ENCODE peak calls at places on chromosomes 3 and 15, in seven cellular contexts. E is mammary epithelial cell, N is body of pancreas, T is heart left ventricle, H is left lung, D is neuronal stem cell, Y is prostate gland. M is an unnamed sample.

GRCh38 chr15:81939604-81940440 is 106.0 kb downstream of the MEX3B start:
- DNase-seq in E (peak; percentile 53), N (no peak), H (no peak), D (peak; percentile 30), T (no peak), Y (no peak), M (no peak)

GRCh38 chr3:101084404-101084803 is 91.2 kb upstream of the ABI3BP start:
- DNase-seq in T (no peak), N (no peak), D (no peak), Y (no peak), E (no peak), H (no peak), M (no peak)

GRCh38 chr3:13042932-13043275 is 30.3 kb downstream of the IQSEC1 start:
- DNase-seq in D (no peak), H (no peak), Y (no peak), N (no peak), E (no peak), T (no peak), M (no peak)

GRCh38 chr3:132536442-132537153 is 60.5 kb upstream of the ACKR4 start:
- DNase-seq in E (no peak), Y (no peak), H (no peak), D (no peak), T (no peak), N (no peak), M (no peak)

GRCh38 chr3:4824948-4825325 is 154.3 kb upstream of the BHLHE40 start:
- DNase-seq in H (no peak), Y (no peak), T (no peak), N (no peak), E (peak; percentile 80), D (no peak), M (no peak)

GRCh38 chr3:184690236-184690883 is 21.5 kb downstream of the MAGEF1 start:
- DNase-seq in T (no peak), E (no peak), D (no peak), Y (no peak), H (no peak), N (no peak), M (no peak)

GRCh38 chr3:128107809-128108208 is 15.8 kb downstream of the RUVBL1 start:
- DNase-seq in H (no peak), N (no peak), D (no peak), E (no peak), Y (no peak), T (peak; percentile 57), M (no peak)

GRCh38 chr3:127685708-127686511 is 13.2 kb downstream of the ABTB1 start:
- DNase-seq in T (no peak), Y (no peak), E (no peak), N (no peak), H (no peak), D (no peak), M (no peak)

GRCh38 chr3:98095870-98096269 is 8.9 kb downstream of the OR5AC2 start:
- DNase-seq in N (no peak), T (no peak), Y (no peak), D (no peak), H (no peak), E (no peak), M (no peak)

GRCh38 chr3:153704115-153704514 is 417.1 kb upstream of the ARHGEF26 start:
- DNase-seq in Y (no peak), E (peak; percentile 17), H (no peak), T (no peak), D (no peak), N (no peak), M (no peak)

GRCh38 chr3:169865176-169865800 is 4.4 kb downstream of the LRRC31 start:
- DNase-seq in E (no peak), H (no peak), N (no peak), Y (no peak), D (no peak), T (no peak), M (no peak)

GRCh38 chr3:14216257-14217048 is 37.8 kb downstream of the LSM3 start:
- DNase-seq in E (no peak), D (peak; percentile 74), T (peak; percentile 37), N (no peak), H (no peak), Y (no peak), M (no peak)

DNA sequence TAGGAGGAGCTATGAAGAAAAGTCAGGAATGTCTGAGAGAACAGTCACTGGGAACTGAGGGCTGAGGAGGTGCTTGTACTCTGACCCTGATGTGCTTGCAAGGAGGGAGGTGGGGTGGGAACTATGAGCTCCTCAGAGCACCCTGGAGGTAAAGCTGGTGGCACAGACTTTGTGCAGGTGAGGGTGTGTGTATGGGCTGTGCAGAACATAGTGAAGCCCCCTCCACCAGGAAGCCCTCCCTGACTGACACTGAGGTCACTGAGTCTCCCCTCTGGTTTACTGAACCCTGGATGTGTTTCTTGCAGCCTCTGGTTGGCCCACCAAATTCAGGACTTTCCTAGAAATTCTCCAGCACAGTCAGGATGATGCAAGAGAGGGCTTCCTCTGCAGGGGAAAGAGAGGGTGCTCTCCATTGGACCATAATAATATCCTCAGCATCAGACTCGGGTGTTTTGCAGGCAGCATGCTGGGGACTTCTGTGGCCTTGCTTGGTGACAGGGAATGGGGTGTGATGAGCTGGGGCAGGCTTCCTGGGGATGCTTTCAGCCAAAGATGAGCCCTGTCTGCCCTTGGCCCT is 1.5 kb upstream of the ISLR start:
- DNase-seq in T (no peak), D (no peak), E (no peak), Y (no peak), N (no peak), H (no peak), M (no peak)
- H3K4me3 ChIP-seq in T (no peak overlapping the region), D (no peak overlapping the region), E (no peak overlapping the region), Y (no peak overlapping the region), N (no peak overlapping the region), H (no peak overlapping the region), M (no peak overlapping the region)

DNA sequence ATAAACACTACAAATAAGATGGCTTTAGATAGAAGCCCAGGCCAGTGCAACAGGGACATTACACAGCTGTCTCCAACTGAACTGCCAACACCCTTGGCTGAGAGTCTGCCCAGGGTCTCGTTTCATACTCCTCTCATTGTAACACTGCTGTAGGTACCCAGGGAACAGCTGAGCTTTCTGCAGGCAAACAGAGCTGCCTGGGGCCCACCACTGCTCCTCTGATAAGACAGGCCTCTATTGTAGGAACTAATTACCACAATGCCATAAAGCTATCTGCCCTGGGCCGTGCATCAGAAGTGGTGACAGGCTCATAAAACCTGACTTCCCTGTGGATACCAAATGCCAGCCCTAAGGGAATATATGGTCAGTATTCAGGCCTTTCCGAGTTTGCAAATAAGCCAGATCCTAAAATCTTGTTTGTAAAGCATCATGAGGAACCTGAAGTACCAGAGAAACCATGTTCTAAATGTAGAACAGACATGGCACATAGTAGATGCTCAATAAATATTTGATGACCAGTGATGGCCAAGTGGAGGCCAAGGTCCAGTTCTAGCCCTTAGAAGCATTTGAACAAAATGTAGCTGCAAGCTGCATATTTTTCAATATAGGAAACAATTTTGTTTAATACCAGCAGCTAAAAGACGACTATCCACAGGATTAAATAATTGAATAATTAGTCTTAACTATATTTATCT is 84.3 kb upstream of the NEO1 start:
- DNase-seq in N (no peak), D (no peak), E (no peak), H (no peak), T (no peak), Y (no peak), M (no peak)
- H3K27ac ChIP-seq in N (no peak overlapping the region), D (no peak overlapping the region), E (no peak overlapping the region), H (no peak overlapping the region), T (no peak overlapping the region), Y (no peak overlapping the region), M (no peak overlapping the region)

DNA sequence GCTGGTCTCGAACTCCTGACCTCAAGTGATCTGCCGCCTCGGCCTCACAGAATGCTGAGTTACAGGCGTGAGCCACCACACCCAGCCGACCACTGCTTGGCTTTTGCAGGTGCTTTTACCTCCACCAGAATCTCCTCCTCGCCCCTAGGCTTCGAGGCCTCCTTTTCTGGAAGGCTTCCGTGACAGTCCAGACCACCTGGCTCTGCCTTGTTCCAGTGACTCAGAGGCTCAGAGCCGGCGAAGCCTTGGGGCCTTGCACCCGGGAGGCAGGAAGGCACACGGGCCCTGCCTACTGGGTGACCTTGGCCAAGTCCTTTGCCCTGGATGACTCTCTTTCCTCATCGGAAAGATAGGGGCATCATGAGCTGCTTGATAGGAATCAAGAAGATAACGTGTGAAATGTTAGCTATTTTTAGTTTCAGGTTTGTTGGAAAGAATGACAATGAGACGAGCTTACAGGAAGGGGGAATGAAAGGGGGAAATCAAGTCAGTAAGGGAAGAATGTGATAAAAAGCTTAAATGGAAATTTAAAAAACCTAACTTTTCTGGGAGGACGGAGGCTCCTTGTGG is 31.3 kb upstream of the FURIN start:
- DNase-seq in T (no peak), E (no peak), D (no peak), H (no peak), Y (no peak), N (no peak), M (no peak)
- H3K9me3 ChIP-seq in T (no peaks in the 10 kb centered on the region), E (no peaks in the 10 kb centered on the region), D (no peaks in the 10 kb centered on the region), H (no peaks in the 10 kb centered on the region), Y (no peaks in the 10 kb centered on the region), N (no peaks in the 10 kb centered on the region), M (no peaks in the 10 kb centered on the region)

DNA sequence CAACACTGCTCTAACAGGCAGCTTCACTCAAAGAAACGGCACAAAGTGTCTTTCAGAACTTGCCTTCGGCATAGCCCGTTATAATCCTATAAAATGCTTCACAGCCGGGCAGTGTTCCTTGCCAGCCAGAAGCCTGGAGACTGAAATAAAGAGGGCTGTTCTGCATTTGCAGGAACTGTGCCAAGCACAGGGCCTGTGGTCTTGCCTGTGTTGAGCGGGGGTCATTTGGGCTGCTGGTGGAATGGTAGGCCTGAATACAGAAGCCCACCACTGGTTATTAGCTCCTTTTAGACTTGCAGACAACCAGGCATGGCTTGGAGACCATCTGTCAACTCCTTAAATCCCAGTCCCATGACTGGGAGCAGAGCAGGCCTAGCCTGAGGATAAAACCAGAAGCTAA is 4.7 kb upstream of the ARHGEF3 start:
- DNase-seq in D (no peak), E (no peak), Y (no peak), H (no peak), N (no peak), T (no peak), M (no peak)
- H3K4me3 ChIP-seq in D (no peak overlapping the region), E (no peak overlapping the region), Y (no peak overlapping the region), H (no peak overlapping the region), N (no peak overlapping the region), T (no peak overlapping the region), M (no peak overlapping the region)

GRCh38 chr15:73982251-73982962 is 9.7 kb downstream of the STOML1 start:
- DNase-seq in E (peak; percentile 79), D (no peak), Y (peak; percentile 42), H (peak; percentile 83), T (peak; percentile 94), N (no peak), M (peak; percentile 90)
- H3K27ac ChIP-seq in E (peak overlapping the region; percentile 76), D (no peak overlapping the region), Y (peak overlapping the region; percentile 75), H (peak overlapping the region; percentile 89), T (peak overlapping the region; percentile 99), N (peak overlapping the region; percentile 42), M (peak overlapping the region; percentile 95)